ENCODE peak calls at places on chromosomes 1 and 21, in six cellular contexts. O is bronchial epithelial cell, K is GM12865, Q is heart left ventricle, T is coronary artery, V is cardiac muscle cell. H is an unnamed sample.

GRCh38 chr21:32520885-32521735 is 64.2 kb downstream of the TCP10L start:
- DNase-seq in O (peak), K (no peak), Q (peak), T (peak), V (peak), H (no peak)

GRCh38 chr1:19315378-19316206 is 3.5 kb downstream of the SLC66A1 start:
- DNase-seq in O (peak), K (peak), Q (no peak), T (no peak), V (peak), H (no peak)

GRCh38 chr1:85806236-85806965 is 98.2 kb upstream of the ZNHIT6 start:
- DNase-seq in O (no peak), K (no peak), Q (no peak), T (no peak), V (no peak), H (no peak)

GRCh38 chr1:14786104-14786675 is 187.7 kb downstream of the KAZN start:
- DNase-seq in O (no peak), K (no peak), Q (no peak), T (no peak), V (no peak), H (no peak)

GRCh38 chr1:4584471-4584870 is 69.9 kb upstream of the AJAP1 start:
- DNase-seq in O (no peak), K (no peak), Q (no peak), T (peak), V (no peak), H (no peak)

GRCh38 chr1:154501423-154502065 is 475 bp upstream of the TDRD10 start:
- DNase-seq in O (no peak), K (no peak), Q (peak), T (no peak), V (peak), H (no peak)

GRCh38 chr1:76425843-76426145 is 351.2 kb downstream of the ST6GALNAC3 start:
- DNase-seq in O (peak), K (no peak), Q (no peak), T (no peak), V (peak), H (peak)

GRCh38 chr1:43743206-43743605 is 35.9 kb downstream of the ST3GAL3 start:
- DNase-seq in O (no peak), K (no peak), Q (peak), T (no peak), V (no peak), H (no peak)

GRCh38 chr1:43878854-43879253 is 54.7 kb upstream of the ARTN start:
- DNase-seq in O (no peak), K (no peak), Q (no peak), T (no peak), V (no peak), H (no peak)

GRCh38 chr1:182330303-182330702 is 61.3 kb downstream of the GLUL start:
- DNase-seq in O (peak), K (no peak), Q (no peak), T (no peak), V (peak), H (peak)

GRCh38 chr1:28144203-28145135 is 32.0 kb downstream of the PTAFR start:
- DNase-seq in O (peak), K (peak), Q (no peak), T (no peak), V (peak), H (no peak)

GRCh38 chr1:79190074-79190473 is 183.5 kb upstream of the ADGRL4 start:
- DNase-seq in O (peak), K (no peak), Q (no peak), T (no peak), V (peak), H (peak)

GRCh38 chr1:22687191-22687590 is 23.4 kb upstream of the EPHB2 start:
- DNase-seq in O (no peak), K (no peak), Q (no peak), T (no peak), V (no peak), H (no peak)

GRCh38 chr1:2098301-2098698 is 48.1 kb downstream of the PRKCZ start:
- DNase-seq in O (no peak), K (no peak), Q (no peak), T (no peak), V (no peak), H (no peak)

GRCh38 chr1:26582836-26583460 is 53.4 kb downstream of the RPS6KA1 start:
- DNase-seq in O (peak), K (peak), Q (peak), T (no peak), V (peak), H (no peak)

GRCh38 chr1:17679856-17680255 is 75.3 kb upstream of the ACTL8 start:
- DNase-seq in O (no peak), K (no peak), Q (no peak), T (no peak), V (no peak), H (no peak)

GRCh38 chr1:92759361-92759760 is 25.5 kb downstream of the EVI5 start:
- DNase-seq in O (no peak), K (no peak), Q (no peak), T (no peak), V (peak), H (no peak)

GRCh38 chr21:29805110-29805509 is 134.7 kb downstream of the GRIK1 start:
- DNase-seq in O (peak), K (no peak), Q (no peak), T (no peak), V (no peak), H (peak)

GRCh38 chr1:30103708-30104107 is 619.7 kb downstream of the MATN1 start:
- DNase-seq in O (no peak), K (no peak), Q (no peak), T (no peak), V (no peak), H (no peak)

GRCh38 chr21:28663111-28663693 is 329.5 kb downstream of the LTN1 start:
- DNase-seq in O (no peak), K (no peak), Q (no peak), T (no peak), V (no peak), H (no peak)

GRCh38 chr1:222928212-222928611 is 113.4 kb downstream of the DISP1 start:
- DNase-seq in O (peak), K (no peak), Q (peak), T (no peak), V (peak), H (no peak)

GRCh38 chr1:67590329-67590728 is 94.7 kb upstream of the GADD45A start:
- DNase-seq in O (peak), K (no peak), Q (no peak), T (no peak), V (peak), H (no peak)

GRCh38 chr1:24437631-24438396 is 22.2 kb downstream of the NIPAL3 start:
- DNase-seq in O (peak), K (no peak), Q (no peak), T (no peak), V (peak), H (no peak)

GRCh38 chr1:44405804-44406743 is 1.0 kb downstream of the RNF220 start:
- DNase-seq in O (no peak), K (peak), Q (no peak), T (peak), V (no peak), H (no peak)

GRCh38 chr1:177983824-177984528 is 14.1 kb upstream of the SEC16B start:
- DNase-seq in O (peak), K (no peak), Q (peak), T (peak), V (peak), H (peak)

GRCh38 chr21:33909756-33910155 is 5.8 kb downstream of the ATP5PO start:
- DNase-seq in O (no peak), K (no peak), Q (no peak), T (no peak), V (no peak), H (no peak)

GRCh38 chr1:230877139-230877923 is 9.0 kb upstream of the C1orf198 start:
- DNase-seq in O (peak), K (no peak), Q (no peak), T (no peak), V (peak), H (peak)

GRCh38 chr1:54763814-54764131 is 550 bp downstream of the PARS2 start:
- DNase-seq in O (no peak), K (no peak), Q (no peak), T (no peak), V (no peak), H (no peak)

GRCh38 chr1:237590381-237590780 is 300.3 kb downstream of the ZP4 start:
- DNase-seq in O (no peak), K (no peak), Q (no peak), T (no peak), V (no peak), H (no peak)

DNA sequence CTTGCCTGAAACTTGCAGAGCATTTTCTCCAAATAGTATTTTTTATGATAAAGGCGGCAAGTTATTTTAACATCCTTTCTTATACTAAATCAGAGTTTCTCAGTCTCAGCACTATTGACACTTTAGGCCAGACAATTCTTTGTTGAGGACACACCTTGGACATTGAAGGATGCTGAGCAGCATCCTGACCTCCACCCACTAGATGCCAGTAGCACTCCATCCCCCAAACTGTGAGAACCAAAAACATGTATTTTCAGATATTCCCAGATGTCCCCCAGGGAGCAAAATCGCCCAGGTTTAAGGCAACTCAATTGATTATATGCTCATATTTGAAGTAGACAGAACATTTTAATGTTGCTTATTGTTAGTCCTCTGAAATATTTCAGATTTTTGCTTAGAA is 299.4 kb downstream of the ZP4 start:
- DNase-seq in O (no peak), K (no peak), Q (no peak), T (no peak), V (no peak), H (no peak)
- TF ChIP-seq CTCF in O (no peak), K (peak), Q (no peak), T (no peak), V (no peak), H (no peak)

DNA sequence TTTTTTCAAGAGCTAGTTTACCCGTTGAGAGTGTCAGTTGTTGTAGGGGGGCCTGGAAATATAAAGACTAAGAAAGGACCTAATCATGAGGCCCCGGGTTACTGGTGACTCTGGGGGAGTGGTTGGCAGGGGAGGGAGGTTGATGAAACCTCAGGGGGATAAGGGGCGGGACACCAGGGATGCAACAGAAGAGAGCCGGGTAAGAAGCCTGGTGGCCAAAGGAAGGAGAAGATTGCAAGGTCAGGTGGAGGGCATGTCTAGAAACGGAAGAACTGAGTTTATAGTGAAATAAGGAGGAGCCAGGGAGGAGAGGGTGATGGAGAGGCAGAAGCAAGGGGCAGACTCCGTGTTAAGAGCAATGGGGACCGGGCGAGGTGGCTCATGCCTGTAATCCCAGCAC is 12.5 kb upstream of the SPOCD1 start:
- DNase-seq in O (no peak), K (peak), Q (no peak), T (no peak), V (no peak), H (no peak)
- TF ChIP-seq CTCF in O (no peak), K (no peak), Q (no peak), T (no peak), V (no peak), H (no peak)

GRCh38 chr1:226607821-226608220 is 59.3 kb downstream of the STUM start:
- DNase-seq in O (no peak), K (no peak), Q (no peak), T (no peak), V (no peak), H (no peak)

GRCh38 chr1:226609836-226610455 is 61.4 kb downstream of the STUM start:
- DNase-seq in O (no peak), K (no peak), Q (no peak), T (peak), V (peak), H (no peak)

GRCh38 chr1:226608699-226609505 is 60.3 kb downstream of the STUM start:
- DNase-seq in O (peak), K (peak), Q (peak), T (peak), V (peak), H (peak)

GRCh38 chr1:226610671-226611070 is 62.1 kb downstream of the STUM start:
- DNase-seq in O (no peak), K (no peak), Q (no peak), T (peak), V (no peak), H (no peak)

DNA sequence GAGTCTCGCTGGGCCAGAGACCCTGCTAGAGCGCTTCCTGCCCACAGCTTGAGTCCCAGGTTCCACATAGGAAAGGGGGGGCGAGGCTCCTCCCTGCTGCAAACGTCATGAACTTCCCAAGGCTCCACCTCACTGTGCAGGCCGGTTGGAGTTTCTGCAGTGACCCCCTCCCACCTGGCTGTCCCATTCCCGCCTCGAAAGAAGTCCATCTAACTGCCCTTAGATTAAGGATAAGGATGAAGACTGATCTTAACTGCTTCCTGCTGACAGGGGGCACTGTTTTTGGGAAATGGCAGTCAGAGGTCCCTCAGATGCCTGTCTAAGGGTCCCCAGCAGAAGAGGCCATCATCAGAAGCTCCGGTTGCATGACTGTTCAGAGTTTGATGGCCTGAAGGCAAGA is 62.7 kb downstream of the STUM start:
- DNase-seq in O (no peak), K (no peak), Q (no peak), T (peak), V (no peak), H (no peak)
- TF ChIP-seq CTCF in O (no peak), K (no peak), Q (no peak), T (no peak), V (peak), H (no peak)

GRCh38 chr1:34918609-34919561 is 10.6 kb downstream of the DLGAP3 start:
- DNase-seq in O (no peak), K (peak), Q (no peak), T (peak), V (no peak), H (no peak)
- TF ChIP-seq CTCF in O (no peak), K (no peak), Q (no peak), T (no peak), V (no peak), H (no peak)

GRCh38 chr1:158118713-158119402 is 61.8 kb upstream of the CD1D start:
- DNase-seq in O (no peak), K (no peak), Q (no peak), T (no peak), V (no peak), H (no peak)
- TF ChIP-seq CTCF in O (no peak), K (no peak), Q (no peak), T (no peak), V (no peak), H (no peak)

GRCh38 chr1:41423511-41424191 is 60.8 kb downstream of the EDN2 start:
- DNase-seq in O (no peak), K (no peak), Q (peak), T (no peak), V (no peak), H (no peak)
- TF ChIP-seq CTCF in O (peak), K (no peak), Q (peak), T (no peak), V (peak), H (no peak)

GRCh38 chr1:48105167-48105566 is 108.0 kb upstream of the TRABD2B start:
- DNase-seq in O (peak), K (no peak), Q (no peak), T (no peak), V (peak), H (no peak)
- TF ChIP-seq CTCF in O (no peak), K (no peak), Q (peak), T (no peak), V (peak), H (no peak)

GRCh38 chr21:42194863-42195262 is 24.1 kb upstream of the ABCG1 start:
- DNase-seq in O (no peak), K (no peak), Q (no peak), T (no peak), V (no peak), H (no peak)

GRCh38 chr21:42191978-42192595 is 26.9 kb upstream of the ABCG1 start:
- DNase-seq in O (peak), K (no peak), Q (no peak), T (no peak), V (no peak), H (no peak)

GRCh38 chr21:42193721-42194120 is 25.2 kb upstream of the ABCG1 start:
- DNase-seq in O (peak), K (no peak), Q (no peak), T (no peak), V (no peak), H (no peak)

GRCh38 chr21:42193131-42193671 is 25.7 kb upstream of the ABCG1 start:
- DNase-seq in O (no peak), K (no peak), Q (no peak), T (no peak), V (peak), H (no peak)

GRCh38 chr21:42195378-42196031 is 23.4 kb upstream of the ABCG1 start:
- DNase-seq in O (peak), K (no peak), Q (no peak), T (no peak), V (peak), H (no peak)
- TF ChIP-seq CTCF in O (no peak), K (no peak), Q (no peak), T (no peak), V (no peak), H (no peak)

GRCh38 chr1:209689484-209689883 is 14.3 kb downstream of the G0S2 start:
- DNase-seq in O (peak), K (no peak), Q (no peak), T (no peak), V (peak), H (peak)
- TF ChIP-seq CTCF in O (no peak), K (no peak), Q (no peak), T (no peak), V (no peak), H (no peak)

H was measured in LNCaP clone FGC.